ENCODE peak calls at places on chromosomes 6 and 20, in five cellular contexts. J, P, C, Y and M are unnamed samples.

GRCh38 chr20:50919567-50919966 is 11.7 kb downstream of the ADNP start:
- DNase-seq in J (no peak), P (peak; percentile 91), Y (peak; percentile 71), C (peak; percentile 76), M (no peak)

GRCh38 chr6:137269347-137269746 is 50.2 kb upstream of the IFNGR1 start:
- DNase-seq in J (no peak), Y (no peak), C (no peak), P (no peak), M (no peak)

GRCh38 chr6:52285174-52286068 is 879 bp upstream of the MCM3 start:
- DNase-seq in J (no peak), P (no peak), C (no peak), Y (no peak), M (no peak)

GRCh38 chr20:8244637-8245036 is 112.6 kb downstream of the PLCB1 start:
- DNase-seq in P (no peak), J (no peak), Y (no peak), C (no peak), M (peak; percentile 69)

GRCh38 chr6:140321891-140322290 is 947.4 kb upstream of the CITED2 start:
- DNase-seq in P (no peak), J (no peak), C (no peak), Y (no peak), M (no peak)

GRCh38 chr6:83970582-83970981 is 63.0 kb upstream of the MRAP2 start:
- DNase-seq in C (no peak), J (no peak), Y (no peak), P (no peak), M (no peak)

GRCh38 chr6:128478230-128479047 is 42.0 kb downstream of the PTPRK start:
- DNase-seq in Y (no peak), P (no peak), J (no peak), C (no peak), M (no peak)

GRCh38 chr6:30830438-30830837 is 53.9 kb upstream of the DDR1 start:
- DNase-seq in Y (no peak), J (no peak), C (no peak), P (no peak), M (no peak)

GRCh38 chr6:87049779-87050178 is 45.1 kb downstream of the CGA start:
- DNase-seq in J (no peak), C (no peak), Y (no peak), P (no peak), M (no peak)

GRCh38 chr6:39772559-39773283 is 19.5 kb upstream of the DAAM2 start:
- DNase-seq in P (no peak), C (no peak), J (no peak), Y (no peak), M (no peak)

GRCh38 chr6:26571592-26572296 is 25.0 kb upstream of the ABT1 start:
- DNase-seq in J (peak; percentile 43), P (peak; percentile 86), C (no peak), Y (peak; percentile 51), M (peak; percentile 40)

GRCh38 chr6:13624871-13625288 is 9.7 kb downstream of the NOL7 start:
- DNase-seq in J (peak; percentile 26), Y (no peak), C (no peak), P (peak; percentile 21), M (no peak)

GRCh38 chr20:62947532-62948300 is 4.8 kb upstream of the SLC17A9 start:
- DNase-seq in J (no peak), C (peak; percentile 18), P (no peak), Y (no peak), M (no peak)

GRCh38 chr6:32439708-32440214 is at the start of gene HLA-DRA:
- DNase-seq in C (no peak), P (peak; percentile 17), Y (no peak), J (peak; percentile 52), M (no peak)

GRCh38 chr6:97459535-97459934 is 176.5 kb upstream of the MMS22L start:
- DNase-seq in Y (no peak), P (no peak), J (no peak), C (no peak), M (no peak)

GRCh38 chr6:35049885-35050284 is 91.3 kb downstream of the TCP11 start:
- DNase-seq in C (no peak), J (no peak), P (no peak), Y (no peak), M (peak; percentile 67)

GRCh38 chr20:33518071-33518470 is 28.2 kb downstream of the CBFA2T2 start:
- DNase-seq in P (peak; percentile 73), Y (no peak), C (peak; percentile 16), J (no peak), M (no peak)

GRCh38 chr6:44048277-44048676 is 79.0 kb downstream of the MRPL14 start:
- DNase-seq in J (no peak), Y (no peak), C (no peak), P (no peak), M (no peak)

GRCh38 chr20:4585104-4585753 is 136.5 kb upstream of the PRND start:
- DNase-seq in C (no peak), J (no peak), P (peak; percentile 68), Y (no peak), M (no peak)

GRCh38 chr20:24943196-24943595 is 5.9 kb upstream of the CST7 start:
- DNase-seq in Y (no peak), C (peak; percentile 21), J (no peak), P (no peak), M (no peak)

GRCh38 chr6:107652526-107653182 is 162.7 kb downstream of the SOBP start:
- DNase-seq in Y (no peak), P (peak; percentile 56), C (no peak), J (no peak), M (no peak)

GRCh38 chr20:41140226-41141133 is 3.1 kb downstream of the PLCG1 start:
- DNase-seq in P (no peak), J (no peak), C (peak; percentile 55), Y (no peak), M (no peak)

GRCh38 chr6:223763-224162 is 68.5 kb upstream of the DUSP22 start:
- DNase-seq in P (peak; percentile 61), J (no peak), C (peak; percentile 44), Y (no peak), M (no peak)

GRCh38 chr6:25504661-25505060 is 147.4 kb upstream of the SCGN start:
- DNase-seq in P (no peak), J (no peak), C (no peak), Y (no peak), M (no peak)

GRCh38 chr20:62550087-62550565 is 74.3 kb upstream of the GATA5 start:
- DNase-seq in P (no peak), J (no peak), C (no peak), Y (peak; percentile 55), M (peak; percentile 83)

GRCh38 chr20:17661121-17661744 is 20.8 kb downstream of the RRBP1 start:
- DNase-seq in Y (peak; percentile 16), J (no peak), C (no peak), P (no peak), M (no peak)

GRCh38 chr20:17664025-17664638 is 17.9 kb downstream of the RRBP1 start:
- DNase-seq in C (no peak), J (no peak), P (no peak), Y (no peak), M (no peak)

GRCh38 chr20:17662333-17663039 is 19.6 kb downstream of the RRBP1 start:
- DNase-seq in P (no peak), C (no peak), J (no peak), Y (peak; percentile 52), M (no peak)

GRCh38 chr20:17663486-17663885 is 18.6 kb downstream of the RRBP1 start:
- DNase-seq in P (no peak), J (no peak), Y (no peak), C (no peak), M (no peak)

DNA sequence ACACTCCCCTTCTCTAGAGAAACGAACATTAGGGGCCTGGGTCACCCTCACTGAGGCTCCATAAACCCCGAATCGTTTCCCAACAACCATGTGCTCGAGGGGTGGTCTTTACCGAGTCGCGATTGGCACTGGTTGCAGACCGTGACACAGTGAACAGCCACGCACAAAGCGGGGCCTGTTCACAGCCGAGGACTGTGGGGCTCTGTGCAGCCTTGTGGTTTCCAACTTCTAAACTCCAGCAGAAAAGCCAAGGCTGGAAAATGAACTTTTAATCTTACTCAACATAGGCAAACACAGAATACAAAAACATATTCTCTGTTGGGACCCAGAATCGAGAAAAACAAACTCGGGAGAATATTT is 19.0 kb downstream of the RRBP1 start:
- DNase-seq in J (no peak), P (no peak), C (no peak), Y (peak; percentile 13), M (no peak)
- H3K4me1 ChIP-seq in J (peaks cover 16% of the 10 kb centered on the region), P (no peaks in the 10 kb centered on the region), C (peaks cover 28% of the 10 kb centered on the region), Y (no peaks in the 10 kb centered on the region), M (peaks cover 8% of the 10 kb centered on the region)

DNA sequence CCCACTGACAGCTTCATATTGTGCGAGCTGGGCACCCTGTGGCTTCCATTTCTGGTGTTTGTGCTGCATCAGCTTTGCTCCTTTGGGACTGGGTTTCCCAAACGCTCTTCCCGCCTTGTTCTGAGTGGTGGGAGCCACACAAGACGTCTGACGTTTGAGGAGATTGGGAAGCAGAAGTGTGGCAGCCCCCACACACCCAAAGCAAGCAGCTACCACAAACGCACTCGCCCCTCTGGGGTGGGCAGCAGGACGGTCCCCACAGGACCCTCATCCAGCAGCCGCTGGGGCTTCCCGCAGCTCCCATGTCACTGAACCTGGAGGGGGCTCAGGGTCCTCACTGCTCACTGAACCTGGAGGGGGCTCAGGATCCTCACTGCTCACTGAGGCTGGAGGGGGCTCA is 229.6 kb downstream of the ERMARD start:
- DNase-seq in Y (no peak), P (no peak), C (peak; percentile 45), J (no peak), M (no peak)
- H3K4me3 ChIP-seq in Y (no peak overlapping the region), P (no peak overlapping the region), C (no peak overlapping the region), J (no peak overlapping the region), M (no peak overlapping the region)

DNA sequence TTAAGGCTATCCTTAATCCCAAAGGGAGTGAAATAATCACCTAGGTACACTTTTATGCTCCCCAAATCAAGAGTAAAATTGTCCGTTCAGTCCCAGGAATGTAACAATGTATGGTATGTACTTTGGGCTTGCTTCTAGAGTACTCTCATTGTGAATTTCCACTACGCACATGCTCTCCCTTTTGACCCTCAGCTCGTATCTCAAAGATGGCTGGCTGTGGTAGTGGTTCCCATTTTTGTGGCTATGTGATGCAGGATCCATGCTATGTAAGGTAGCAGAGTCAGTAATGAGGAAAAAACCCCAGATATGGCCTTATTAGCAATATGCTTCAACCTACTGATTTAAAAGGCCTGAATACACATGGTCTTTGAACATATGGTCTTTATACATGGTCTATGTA is 133.7 kb downstream of the DST start:
- DNase-seq in P (no peak), J (no peak), C (no peak), Y (no peak), M (no peak)
- H3K4me1 ChIP-seq in P (no peaks in the 10 kb centered on the region), J (no peaks in the 10 kb centered on the region), C (no peaks in the 10 kb centered on the region), Y (peaks cover 21% of the 10 kb centered on the region), M (peaks cover 73% of the 10 kb centered on the region)

DNA sequence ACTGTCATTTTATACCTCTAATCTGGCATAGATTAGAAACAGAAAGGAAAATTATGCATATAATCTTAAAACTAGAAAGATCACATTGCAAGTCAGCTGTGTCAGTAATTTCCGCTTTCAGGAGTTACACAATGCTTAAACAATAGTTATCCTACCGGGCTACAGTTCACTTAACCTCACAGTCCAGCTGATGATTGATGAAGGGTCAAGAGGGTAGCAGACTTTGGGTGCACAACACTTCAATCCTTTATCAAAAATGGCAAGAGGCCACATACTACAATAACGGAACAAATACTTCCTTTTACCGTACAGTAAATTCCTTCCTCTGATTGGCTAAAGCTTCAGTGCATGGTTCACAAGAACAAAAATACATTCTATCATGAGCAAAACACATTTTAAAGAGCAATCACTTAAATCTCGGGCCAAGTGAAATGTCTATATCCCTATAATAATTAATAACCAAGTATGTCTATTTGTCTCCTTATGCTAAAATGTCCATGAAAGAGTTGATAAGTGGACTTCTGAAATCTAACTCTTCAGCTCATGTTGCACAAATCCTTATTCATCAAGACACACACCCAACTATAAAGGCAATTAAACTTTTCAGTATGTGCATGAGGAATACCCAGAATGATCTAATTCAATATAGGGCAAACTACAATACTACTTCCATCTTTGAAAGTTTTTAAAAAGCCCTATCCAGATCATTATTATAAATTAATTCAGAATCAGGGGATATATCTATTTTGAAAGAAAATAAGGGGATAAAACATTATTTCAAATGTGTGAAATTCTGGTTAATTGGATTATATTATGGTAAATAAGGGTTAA is 76.8 kb downstream of the HIVEP2 start:
- DNase-seq in Y (no peak), J (no peak), C (no peak), P (no peak), M (no peak)
- H3K4me3 ChIP-seq in Y (no peak overlapping the region), J (no peak overlapping the region), C (peak overlapping the region; percentile 12), P (no peak overlapping the region), M (peak overlapping the region; percentile 19)